ENCODE peak calls at places on chromosome 11, in ten cellular contexts. O is astrocyte of the spinal cord; E is colonic mucosa; H is LNCaP clone FGC; S is gastrocnemius medialis; Y is cardiac muscle cell; L is Panc1; I is upper lobe of left lung; D is CD8-positive, alpha-beta T cell; A is heart right ventricle. F is an unnamed sample.

GRCh38 chr11:35742707-35743454 is 80.3 kb downstream of the TRIM44 start:
- DNase-seq in O (no peak), E (no peak), H (no peak), S (no peak), Y (no peak), L (no peak), I (no peak), D (no peak), A (no peak), F (no peak)

GRCh38 chr11:7485136-7485853 is at the start of gene OLFML1:
- DNase-seq in O (no peak), E (peak; percentile 19), H (no peak), S (no peak), Y (no peak), L (no peak), I (no peak), D (no peak), A (peak; percentile 42), F (no peak)

GRCh38 chr11:120645639-120646038 is 134.1 kb downstream of the GRIK4 start:
- DNase-seq in O (peak; percentile 5), E (no peak), H (no peak), S (no peak), Y (no peak), L (no peak), I (no peak), D (no peak), A (no peak), F (no peak)

GRCh38 chr11:1938343-1939005 is 8.7 kb upstream of the MRPL23 start:
- DNase-seq in O (no peak), E (no peak), H (no peak), S (peak; percentile 1), Y (no peak), L (no peak), I (peak; percentile 72), D (no peak), A (no peak), F (peak; percentile 0)

GRCh38 chr11:43942651-43943356 is 367 bp downstream of the C11orf96 start:
- DNase-seq in O (peak; percentile 52), E (no peak), H (no peak), S (no peak), Y (peak; percentile 52), L (no peak), I (no peak), D (no peak), A (peak; percentile 28), F (no peak)

GRCh38 chr11:503179-503981 is 3.7 kb downstream of the RNH1 start:
- DNase-seq in O (peak; percentile 18), E (peak; percentile 47), H (no peak), S (peak; percentile 44), Y (no peak), L (no peak), I (peak; percentile 88), D (no peak), A (no peak), F (no peak)

GRCh38 chr11:13468750-13469149 is 5.7 kb upstream of the BTBD10 start:
- DNase-seq in O (no peak), E (no peak), H (no peak), S (no peak), Y (no peak), L (no peak), I (no peak), D (no peak), A (no peak), F (peak; percentile 62)

GRCh38 chr11:15159085-15159484 is 44.4 kb downstream of the INSC start:
- DNase-seq in O (peak; percentile 42), E (peak; percentile 25), H (no peak), S (no peak), Y (no peak), L (peak; percentile 8), I (no peak), D (no peak), A (no peak), F (no peak)

GRCh38 chr11:13210424-13210823 is 67.2 kb upstream of the BMAL1 start:
- DNase-seq in O (peak; percentile 81), E (peak; percentile 64), H (peak; percentile 67), S (peak; percentile 23), Y (peak; percentile 79), L (peak; percentile 71), I (no peak), D (peak; percentile 26), A (peak; percentile 55), F (peak; percentile 78)

GRCh38 chr11:69284081-69284511 is 9.9 kb upstream of the MYEOV start:
- DNase-seq in O (no peak), E (no peak), H (no peak), S (no peak), Y (no peak), L (no peak), I (no peak), D (no peak), A (no peak), F (peak; percentile 68)

GRCh38 chr11:118106789-118107335 is 20.1 kb upstream of the SMIM35 start:
- DNase-seq in O (no peak), E (no peak), H (no peak), S (no peak), Y (no peak), L (no peak), I (no peak), D (no peak), A (no peak), F (no peak)

GRCh38 chr11:72330131-72330727 is 86.3 kb upstream of the PHOX2A start:
- DNase-seq in O (no peak), E (no peak), H (no peak), S (peak; percentile 11), Y (no peak), L (no peak), I (no peak), D (no peak), A (no peak), F (no peak)

GRCh38 chr11:2762451-2762850 is 62.7 kb upstream of the KCNQ1OT1 start:
- DNase-seq in O (no peak), E (peak; percentile 15), H (no peak), S (no peak), Y (no peak), L (no peak), I (no peak), D (peak; percentile 5), A (peak; percentile 1), F (no peak)

DNA sequence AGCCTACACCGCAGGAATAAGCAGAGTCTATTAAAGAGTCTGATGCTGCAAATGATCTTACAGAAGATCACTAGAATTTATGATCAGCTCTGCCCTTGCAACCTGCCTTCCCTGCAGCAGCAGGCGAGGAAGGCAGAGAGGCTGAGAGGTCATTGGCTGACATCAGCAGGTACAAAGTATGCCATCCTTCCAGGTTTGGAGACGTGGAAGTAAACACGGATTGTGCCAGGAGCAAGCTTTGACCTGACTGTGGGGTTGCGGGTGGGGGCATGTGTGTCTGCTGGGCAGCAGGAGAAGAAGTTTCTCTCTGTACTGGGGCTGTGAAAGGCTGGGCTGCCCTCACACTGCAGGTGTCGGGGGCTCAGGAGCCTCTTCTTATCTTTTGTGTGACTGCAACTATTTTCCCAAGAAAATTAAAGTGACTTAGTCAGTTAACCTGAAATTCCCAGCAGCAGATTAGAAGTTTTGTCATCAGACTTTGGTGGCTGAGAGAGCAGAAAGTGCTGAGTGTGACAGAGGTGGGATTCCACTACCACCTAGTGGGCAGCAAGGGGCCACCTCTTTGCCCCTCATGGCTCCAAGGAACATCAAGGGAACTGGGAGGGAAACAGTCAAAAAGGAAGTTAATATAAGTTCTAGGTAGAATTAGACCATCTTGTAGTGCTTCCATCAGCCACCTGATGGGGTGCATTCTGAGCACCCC is 565.9 kb downstream of the ETS1 start:
- DNase-seq in O (no peak), E (no peak), H (no peak), S (no peak), Y (peak; percentile 61), L (no peak), I (no peak), D (no peak), A (no peak), F (no peak)
- TF ChIP-seq CTCF in O (peak; percentile 44), E (no peak), H (peak; percentile 17), S (no peak), Y (peak; percentile 62), L (peak; percentile 26), I (no peak), D (no peak), A (peak; percentile 48), F (peak; percentile 57)

GRCh38 chr11:116650052-116650451 is 122.7 kb downstream of the BUD13 start:
- DNase-seq in O (no peak), E (peak; percentile 9), H (no peak), S (no peak), Y (no peak), L (no peak), I (no peak), D (no peak), A (no peak), F (no peak)

GRCh38 chr11:116651098-116651756 is 121.6 kb downstream of the BUD13 start:
- DNase-seq in O (no peak), E (no peak), H (no peak), S (no peak), Y (no peak), L (no peak), I (no peak), D (no peak), A (no peak), F (no peak)

GRCh38 chr11:116647305-116648080 is 125.3 kb downstream of the BUD13 start:
- DNase-seq in O (no peak), E (peak; percentile 6), H (no peak), S (no peak), Y (no peak), L (no peak), I (no peak), D (no peak), A (no peak), F (no peak)

GRCh38 chr11:116648229-116649174 is 124.3 kb downstream of the BUD13 start:
- DNase-seq in O (no peak), E (peak; percentile 8), H (no peak), S (no peak), Y (no peak), L (no peak), I (no peak), D (no peak), A (no peak), F (no peak)

DNA sequence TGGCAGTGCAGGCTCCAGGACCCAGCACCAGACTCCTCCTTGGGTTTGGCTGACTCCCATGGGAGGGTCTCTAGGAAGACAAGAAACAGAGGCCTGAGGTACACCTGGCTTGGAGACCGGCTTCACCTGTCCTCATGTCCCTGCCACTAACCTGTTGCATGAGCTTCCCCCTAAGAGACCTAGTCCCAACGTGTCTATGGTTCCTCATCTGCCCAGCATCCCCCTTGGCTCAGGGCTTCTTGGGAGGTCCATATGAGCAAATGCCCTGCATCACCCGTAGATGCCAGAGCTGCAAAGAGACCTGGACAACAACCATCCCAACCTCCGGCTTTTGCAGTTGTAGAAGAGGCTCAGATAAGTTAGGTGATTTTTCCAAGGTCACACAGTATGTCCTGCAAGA is 123.5 kb downstream of the BUD13 start:
- DNase-seq in O (no peak), E (peak; percentile 5), H (no peak), S (no peak), Y (no peak), L (no peak), I (no peak), D (no peak), A (no peak), F (no peak)
- H3K4me3 ChIP-seq in O (no peak overlapping the region), E (no peak overlapping the region), H (no peak overlapping the region), S (no peak overlapping the region), Y (no peak overlapping the region), L (no peak overlapping the region), I (no peak overlapping the region), D (no peak overlapping the region), A (no peak overlapping the region), F (no peak overlapping the region)

GRCh38 chr11:76237914-76238313 is 31.6 kb upstream of the WNT11 start:
- DNase-seq in O (no peak), E (peak; percentile 26), H (no peak), S (no peak), Y (no peak), L (no peak), I (no peak), D (no peak), A (no peak), F (no peak)
- TF ChIP-seq CTCF in O (peak; percentile 7), E (no peak), H (no peak), S (no peak), Y (no peak), L (no peak), I (no peak), D (no peak), A (no peak), F (peak; percentile 18)

GRCh38 chr11:111561801-111562325 is 21.3 kb downstream of the LAYN start:
- DNase-seq in O (peak; percentile 77), E (no peak), H (no peak), S (no peak), Y (no peak), L (peak; percentile 39), I (no peak), D (no peak), A (no peak), F (no peak)
- H3K4me3 ChIP-seq in O (no peak overlapping the region), E (no peak overlapping the region), H (no peak overlapping the region), S (no peak overlapping the region), Y (no peak overlapping the region), L (no peak overlapping the region), I (no peak overlapping the region), D (no peak overlapping the region), A (no peak overlapping the region), F (no peak overlapping the region)